ENCODE peak calls at places on chromosomes 12 and 14, in ten cellular contexts. A, Y, S, J, L, G, I, C, T and H are unnamed samples.

GRCh38 chr12:25648460-25648859 is 95.4 kb upstream of the LMNTD1 start:
- DNase-seq in Y (no peak), J (peak), A (no peak), I (peak), G (peak), L (no peak), C (no peak), S (peak), T (peak), H (peak)

GRCh38 chr12:115023279-115023678 is 339.3 kb upstream of the TBX3 start:
- DNase-seq in C (no peak), I (peak), A (no peak), Y (no peak), G (no peak), S (no peak), L (peak), J (no peak), T (peak), H (peak)

GRCh38 chr12:117662620-117663395 is 301.4 kb upstream of the NOS1 start:
- DNase-seq in L (no peak), G (peak), T (no peak), I (no peak), Y (no peak), C (no peak), S (peak), J (no peak), A (no peak), H (no peak)

GRCh38 chr14:68687746-68688145 is 105.1 kb downstream of the ZFP36L1 start:
- DNase-seq in L (no peak), G (peak), C (no peak), I (no peak), Y (no peak), A (peak), J (no peak), T (peak), S (peak), H (no peak)

GRCh38 chr12:8065991-8066594 is at the start of gene C3AR1:
- DNase-seq in G (no peak), T (peak), A (no peak), C (no peak), Y (no peak), L (no peak), I (peak), S (peak), J (no peak), H (no peak)

GRCh38 chr12:47822863-47823262 is 3.2 kb upstream of the HDAC7 start:
- DNase-seq in T (no peak), I (no peak), G (no peak), Y (no peak), C (no peak), L (no peak), A (no peak), S (peak), J (no peak), H (no peak)

GRCh38 chr14:56339855-56340701 is 221.9 kb downstream of the PELI2 start:
- DNase-seq in C (peak), I (peak), Y (no peak), J (peak), S (peak), G (peak), L (peak), T (peak), A (peak), H (peak)

GRCh38 chr14:64522591-64523355 is 17.8 kb upstream of the HSPA2 start:
- DNase-seq in C (no peak), L (no peak), S (no peak), J (no peak), G (no peak), T (no peak), A (no peak), I (no peak), Y (no peak), H (no peak)

GRCh38 chr12:4164591-4165558 is 108.7 kb upstream of the CCND2 start:
- DNase-seq in S (no peak), J (peak), I (no peak), Y (no peak), A (peak), L (peak), T (peak), G (no peak), C (no peak), H (no peak)

GRCh38 chr14:20438664-20439063 is 2.7 kb upstream of the KLHL33 start:
- DNase-seq in L (no peak), S (no peak), Y (no peak), T (no peak), C (no peak), A (no peak), J (no peak), I (no peak), G (no peak), H (no peak)
- H3K27ac ChIP-seq in L (no peak), S (no peak), Y (no peak), T (no peak), C (no peak), A (no peak), J (no peak), I (no peak), G (no peak), H (no peak)

GRCh38 chr14:25034803-25035681 is 14.9 kb downstream of the STXBP6 start:
- DNase-seq in C (no peak), L (no peak), G (no peak), A (no peak), I (no peak), S (no peak), Y (no peak), T (no peak), J (no peak), H (no peak)

GRCh38 chr14:25033358-25033757 is 16.6 kb downstream of the STXBP6 start:
- DNase-seq in S (no peak), A (no peak), T (no peak), C (no peak), L (no peak), G (no peak), Y (no peak), I (no peak), J (no peak), H (no peak)

GRCh38 chr14:25038044-25038668 is 11.8 kb downstream of the STXBP6 start:
- DNase-seq in J (no peak), A (no peak), G (no peak), T (no peak), C (no peak), L (no peak), S (no peak), Y (no peak), I (no peak), H (no peak)

GRCh38 chr14:25039933-25040332 is 10.0 kb downstream of the STXBP6 start:
- DNase-seq in L (no peak), I (no peak), J (no peak), S (no peak), Y (no peak), G (no peak), T (no peak), C (no peak), A (no peak), H (no peak)

GRCh38 chr14:25037032-25037431 is 12.9 kb downstream of the STXBP6 start:
- DNase-seq in S (no peak), A (no peak), Y (no peak), I (no peak), G (no peak), T (no peak), J (peak), C (no peak), L (no peak), H (no peak)
- H3K4me3 ChIP-seq in S (no peak), A (no peak), Y (no peak), I (no peak), G (no peak), T (no peak), J (no peak), C (no peak), L (no peak), H (no peak)

DNA sequence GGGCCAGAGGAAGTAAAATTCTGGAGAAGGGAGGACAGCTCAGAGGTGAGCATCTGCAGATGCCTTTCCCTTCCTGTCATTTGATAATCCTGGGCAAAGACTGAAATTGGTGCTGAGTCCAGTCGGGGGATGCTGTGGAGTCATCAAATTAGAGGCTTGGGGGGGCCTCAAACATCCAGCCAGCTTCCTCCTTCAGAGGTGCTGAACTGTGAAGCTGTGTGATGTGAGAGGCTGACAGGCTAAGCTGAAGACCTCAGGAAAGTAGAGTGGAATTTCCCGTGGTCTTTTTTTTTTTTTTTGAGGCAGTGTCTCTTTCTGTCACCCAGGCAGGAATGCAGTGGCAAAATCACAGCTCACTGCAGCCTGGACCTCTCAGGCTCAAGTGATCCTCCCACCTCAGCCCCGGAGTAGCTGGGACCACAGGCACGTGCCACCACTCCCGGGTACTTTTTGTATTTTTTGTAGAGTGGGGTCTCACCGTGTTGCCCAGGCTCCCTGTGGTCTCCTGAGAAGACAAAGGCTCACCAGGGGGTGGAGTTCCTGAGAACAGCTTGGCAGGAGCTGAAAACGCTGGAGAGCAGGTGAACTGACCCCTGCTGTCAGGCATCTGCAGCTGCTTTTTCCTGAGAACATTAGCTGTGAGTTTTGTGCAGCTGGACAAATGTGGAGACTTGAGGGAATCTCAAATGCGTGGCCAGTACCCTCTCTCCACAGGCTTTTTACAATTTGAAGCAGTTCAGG is 6.1 kb upstream of the TCL1B start:
- DNase-seq in C (no peak), L (no peak), A (no peak), G (peak), T (no peak), J (peak), S (no peak), I (peak), Y (no peak), H (no peak)
- TF ChIP-seq CTCF in C (no peak), L (no peak), A (no peak), G (peak), T (no peak), J (no peak), S (peak), I (peak), Y (no peak), H (no peak)

DNA sequence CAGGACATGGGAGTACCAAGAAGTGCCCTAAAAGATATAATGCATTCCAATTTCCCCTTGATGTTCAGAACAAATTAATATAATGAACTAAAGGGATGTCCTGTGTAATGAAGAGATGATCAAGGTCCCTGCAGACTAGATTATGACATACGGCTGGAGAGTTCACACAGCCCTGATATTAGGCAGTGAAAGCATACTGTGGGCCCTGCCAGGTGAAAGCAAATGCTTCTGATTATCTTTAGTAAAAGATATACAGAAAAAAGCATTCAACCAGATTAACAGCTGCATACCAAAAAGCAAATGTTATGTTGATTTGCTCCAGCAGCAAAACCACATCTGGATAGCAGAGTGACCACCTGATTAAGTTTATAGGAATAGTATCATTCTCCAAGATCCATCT is 12.1 kb downstream of the HIGD1C start:
- DNase-seq in A (no peak), C (no peak), Y (no peak), L (no peak), S (no peak), I (no peak), T (no peak), G (no peak), J (no peak), H (no peak)
- H3K27ac ChIP-seq in A (no peak), C (no peak), Y (no peak), L (no peak), S (no peak), I (no peak), T (no peak), G (no peak), J (no peak), H (no peak)

GRCh38 chr12:121802485-121802842 is 1.3 kb upstream of the SETD1B start:
- DNase-seq in C (no peak), I (no peak), A (no peak), J (no peak), G (no peak), S (no peak), L (no peak), Y (no peak), T (no peak), H (no peak)
- H3K4me3 ChIP-seq in C (peak), I (no peak), A (peak), J (peak), G (peak), S (peak), L (peak), Y (peak), T (peak), H (peak)

GRCh38 chr12:75294338-75294737 is 35.8 kb downstream of the CAPS2 start:
- DNase-seq in L (no peak), G (no peak), S (no peak), I (no peak), A (no peak), T (no peak), C (no peak), J (no peak), Y (no peak), H (no peak)

GRCh38 chr12:75294797-75295196 is 35.3 kb downstream of the CAPS2 start:
- DNase-seq in L (no peak), Y (no peak), G (no peak), J (no peak), I (no peak), C (no peak), A (no peak), T (no peak), S (no peak), H (no peak)

GRCh38 chr12:75291014-75291413 is 39.1 kb downstream of the CAPS2 start:
- DNase-seq in C (no peak), T (no peak), J (no peak), G (no peak), I (no peak), A (no peak), L (no peak), Y (no peak), S (no peak), H (no peak)

DNA sequence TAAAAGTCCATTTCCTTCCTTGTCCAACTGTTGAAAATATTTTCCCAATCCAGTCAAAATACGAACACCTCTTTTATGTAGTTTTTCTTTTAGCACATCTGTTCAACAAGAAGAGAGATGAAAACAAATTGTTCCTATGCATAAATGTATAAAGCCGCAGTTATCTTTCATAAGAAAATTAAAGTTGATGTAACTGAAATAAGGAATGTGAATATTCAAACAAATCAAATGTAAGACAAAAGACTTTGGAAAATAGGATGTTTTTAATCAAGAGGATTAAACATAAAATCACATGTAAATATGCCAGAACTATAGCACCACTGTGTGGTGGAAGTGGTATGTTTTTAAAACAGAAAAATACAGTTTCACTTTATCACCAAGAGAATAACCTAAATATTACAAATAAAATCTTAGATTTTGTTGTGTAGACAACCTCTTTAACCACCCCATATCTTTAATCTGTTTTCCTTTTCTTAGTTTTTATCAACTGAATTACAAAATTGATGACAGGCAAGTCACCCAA is 40.4 kb downstream of the CAPS2 start:
- DNase-seq in J (no peak), T (peak), C (no peak), S (peak), Y (no peak), G (peak), A (no peak), I (no peak), L (no peak), H (no peak)
- TF ChIP-seq CTCF in J (peak), T (peak), C (no peak), S (peak), Y (no peak), G (peak), A (no peak), I (no peak), L (no peak), H (peak)